ENCODE peak calls at places on chromosomes 3 and 15, in five cellular contexts. M is transverse colon, Q is head of caudate nucleus, N is heart left ventricle, Z is uterus. A is an unnamed sample.

GRCh38 chr3:189169728-189170127 is 2.0 kb upstream of the TPRG1 start:
- DNase-seq in M (no peak), Q (no peak), N (no peak), Z (no peak), A (no peak)

GRCh38 chr15:36358094-36358961 is 221.1 kb upstream of the CDIN1 start:
- DNase-seq in M (no peak), Q (no peak), N (no peak), Z (no peak), A (no peak)

GRCh38 chr15:66646308-66646707 is 55.7 kb upstream of the SMAD6 start:
- DNase-seq in M (no peak), Q (no peak), N (no peak), Z (no peak), A (no peak)

GRCh38 chr3:197001106-197001971 is 28.3 kb downstream of the MELTF start:
- DNase-seq in M (no peak), Q (no peak), N (no peak), Z (no peak), A (no peak)

GRCh38 chr3:20043825-20044224 is 3.6 kb downstream of the KAT2B start:
- DNase-seq in M (no peak), Q (no peak), N (no peak), Z (no peak), A (no peak)

GRCh38 chr15:52243697-52244555 is 51.7 kb downstream of the MYO5C start:
- DNase-seq in M (no peak), Q (no peak), N (no peak), Z (no peak), A (no peak)

GRCh38 chr3:58052373-58053273 is 44.4 kb downstream of the FLNB start:
- DNase-seq in M (peak), Q (peak), N (peak), Z (peak), A (peak)

GRCh38 chr15:37682304-37682703 is 252.1 kb upstream of the TMCO5A start:
- DNase-seq in M (no peak), Q (no peak), N (no peak), Z (no peak), A (peak)

GRCh38 chr3:156677120-156677479 is 2.7 kb downstream of the TIPARP start:
- DNase-seq in M (no peak), Q (no peak), N (no peak), Z (no peak), A (no peak)

GRCh38 chr3:146131616-146132410 is 29.2 kb downstream of the PLOD2 start:
- DNase-seq in M (no peak), Q (no peak), N (no peak), Z (no peak), A (no peak)

GRCh38 chr3:195558602-195559001 is 15.5 kb upstream of the PPP1R2 start:
- DNase-seq in M (peak), Q (no peak), N (no peak), Z (no peak), A (peak)

GRCh38 chr3:189883113-189883753 is 237.5 kb downstream of the P3H2 start:
- DNase-seq in M (no peak), Q (no peak), N (no peak), Z (no peak), A (no peak)

GRCh38 chr15:40100133-40100946 is 8.3 kb downstream of the BMF start:
- DNase-seq in M (no peak), Q (no peak), N (no peak), Z (no peak), A (no peak)

GRCh38 chr3:141393151-141394076 is 25.1 kb downstream of the ZBTB38 start:
- DNase-seq in M (no peak), Q (no peak), N (no peak), Z (peak), A (no peak)

GRCh38 chr3:101902041-101902440 is 52.7 kb downstream of the NFKBIZ start:
- DNase-seq in M (no peak), Q (no peak), N (no peak), Z (no peak), A (no peak)

GRCh38 chr15:87123676-87124382 is 1044.2 kb downstream of the AGBL1 start:
- DNase-seq in M (no peak), Q (no peak), N (no peak), Z (no peak), A (no peak)

GRCh38 chr3:50607271-50608091 is 4.1 kb downstream of the CISH start:
- DNase-seq in M (no peak), Q (no peak), N (no peak), Z (no peak), A (no peak)

GRCh38 chr3:4665197-4665596 is 172.0 kb downstream of the ITPR1 start:
- DNase-seq in M (no peak), Q (no peak), N (no peak), Z (no peak), A (no peak)

GRCh38 chr3:48784426-48785120 is 63.1 kb downstream of the PRKAR2A start:
- DNase-seq in M (no peak), Q (no peak), N (no peak), Z (no peak), A (no peak)

GRCh38 chr15:70170096-70170699 is 72.5 kb upstream of the TLE3 start:
- DNase-seq in M (no peak), Q (no peak), N (no peak), Z (no peak), A (no peak)

GRCh38 chr3:33046521-33046920 is 50.4 kb downstream of the GLB1 start:
- DNase-seq in M (no peak), Q (no peak), N (no peak), Z (no peak), A (no peak)

GRCh38 chr3:177420643-177421042 is 223.4 kb upstream of the TBL1XR1 start:
- DNase-seq in M (no peak), Q (no peak), N (no peak), Z (peak), A (no peak)

GRCh38 chr15:53197426-53197839 is 407.3 kb upstream of the ONECUT1 start:
- DNase-seq in M (peak), Q (peak), N (peak), Z (no peak), A (peak)

GRCh38 chr15:43105077-43105769 is 615 bp downstream of the UBR1 start:
- DNase-seq in M (peak), Q (no peak), N (no peak), Z (no peak), A (no peak)

GRCh38 chr15:73388256-73388781 is 19.6 kb upstream of the HCN4 start:
- DNase-seq in M (no peak), Q (no peak), N (no peak), Z (no peak), A (no peak)

GRCh38 chr3:45048244-45048643 is 22.1 kb downstream of the CLEC3B start:
- DNase-seq in M (no peak), Q (no peak), N (no peak), Z (no peak), A (no peak)

GRCh38 chr15:82303956-82304640 is 41.5 kb downstream of the SAXO2 start:
- DNase-seq in M (no peak), Q (no peak), N (no peak), Z (no peak), A (no peak)